ENCODE peak calls at places on chromosomes 5 and 9, in nine cellular contexts. M, X, Z, O, G, B, P, Q and U are unnamed samples.
A peak's percentile ranks its signal among the peaks of the same experiment; 100 is the strongest.

GRCh38 chr9:109238677-109239076 is 71.6 kb upstream of the FRRS1L start:
- DNase-seq in M (no peak), O (no peak), P (no peak), Z (no peak), B (no peak), X (no peak), G (no peak), Q (no peak), U (no peak)

GRCh38 chr9:118809160-118809625 is 560.0 kb downstream of the BRINP1 start:
- DNase-seq in X (no peak), O (no peak), Z (no peak), P (no peak), G (no peak), B (peak; percentile 23), Q (no peak), M (no peak), U (no peak)

GRCh38 chr9:14993061-14993800 is 83.0 kb upstream of the FREM1 start:
- DNase-seq in O (peak; percentile 14), Z (peak; percentile 87), M (no peak), Q (peak; percentile 86), B (peak; percentile 95), G (peak; percentile 93), X (peak; percentile 72), P (no peak), U (peak; percentile 85)

GRCh38 chr9:5835808-5836207 is 2.9 kb upstream of the ERMP1 start:
- DNase-seq in X (no peak), P (no peak), O (no peak), B (no peak), G (no peak), Q (no peak), M (no peak), Z (no peak), U (no peak)

GRCh38 chr9:127035948-127036347 is 86.5 kb downstream of the ANGPTL2 start:
- DNase-seq in Q (peak; percentile 86), Z (peak; percentile 15), M (no peak), P (no peak), X (no peak), B (no peak), O (no peak), G (peak; percentile 83), U (no peak)

GRCh38 chr9:36603006-36603405 is 30.3 kb downstream of the MELK start:
- DNase-seq in B (no peak), Z (peak; percentile 45), Q (no peak), X (no peak), O (no peak), M (no peak), P (no peak), G (no peak), U (peak; percentile 18)

GRCh38 chr9:123548749-123549545 is 192.9 kb downstream of the CRB2 start:
- DNase-seq in X (no peak), P (no peak), Q (no peak), M (no peak), B (no peak), O (no peak), G (no peak), Z (no peak), U (no peak)

GRCh38 chr9:124260769-124261603 is 3.2 kb downstream of the NEK6 start:
- DNase-seq in G (no peak), Z (peak; percentile 73), B (no peak), Q (no peak), X (no peak), P (no peak), O (no peak), M (peak; percentile 33), U (no peak)

GRCh38 chr5:166909040-166909439 is 1382.4 kb upstream of the WWC1 start:
- DNase-seq in M (no peak), G (no peak), B (no peak), P (no peak), Z (peak; percentile 82), X (peak; percentile 38), O (no peak), Q (no peak), U (no peak)

GRCh38 chr5:80117446-80117845 is 82.3 kb downstream of the THBS4 start:
- DNase-seq in X (no peak), O (no peak), Q (no peak), M (no peak), Z (no peak), P (no peak), G (no peak), B (no peak), U (no peak)

GRCh38 chr5:43874772-43875171 is 271.8 kb downstream of the NNT start:
- DNase-seq in G (no peak), M (no peak), Z (peak; percentile 14), X (no peak), B (no peak), P (no peak), O (no peak), Q (no peak), U (peak; percentile 34)

GRCh38 chr9:79663878-79664277 is 92.1 kb downstream of the TLE4 start:
- DNase-seq in B (peak; percentile 61), Q (no peak), X (peak; percentile 51), Z (no peak), G (no peak), P (no peak), M (no peak), O (no peak), U (no peak)

GRCh38 chr5:169161022-169161680 is 139.8 kb downstream of the SLIT3 start:
- DNase-seq in X (no peak), Z (peak; percentile 86), G (peak; percentile 82), Q (peak; percentile 71), M (no peak), O (no peak), B (peak; percentile 79), P (no peak), U (peak; percentile 64)

GRCh38 chr5:33316773-33317172 is 124.0 kb upstream of the TARS1 start:
- DNase-seq in X (no peak), O (no peak), B (no peak), Q (no peak), G (no peak), M (no peak), P (no peak), Z (peak; percentile 44), U (no peak)

GRCh38 chr5:140358738-140359310 is 1.2 kb upstream of the SLC4A9 start:
- DNase-seq in Q (no peak), B (peak; percentile 87), X (peak; percentile 48), Z (peak; percentile 32), G (no peak), O (no peak), M (no peak), P (no peak), U (peak; percentile 48)
- TF ChIP-seq CTCF in Q (no peak), B (peak; percentile 67), X (peak; percentile 56), Z (peak; percentile 60), G (no peak), O (no peak), M (peak; percentile 33), P (peak; percentile 14), U (peak; percentile 79)

DNA sequence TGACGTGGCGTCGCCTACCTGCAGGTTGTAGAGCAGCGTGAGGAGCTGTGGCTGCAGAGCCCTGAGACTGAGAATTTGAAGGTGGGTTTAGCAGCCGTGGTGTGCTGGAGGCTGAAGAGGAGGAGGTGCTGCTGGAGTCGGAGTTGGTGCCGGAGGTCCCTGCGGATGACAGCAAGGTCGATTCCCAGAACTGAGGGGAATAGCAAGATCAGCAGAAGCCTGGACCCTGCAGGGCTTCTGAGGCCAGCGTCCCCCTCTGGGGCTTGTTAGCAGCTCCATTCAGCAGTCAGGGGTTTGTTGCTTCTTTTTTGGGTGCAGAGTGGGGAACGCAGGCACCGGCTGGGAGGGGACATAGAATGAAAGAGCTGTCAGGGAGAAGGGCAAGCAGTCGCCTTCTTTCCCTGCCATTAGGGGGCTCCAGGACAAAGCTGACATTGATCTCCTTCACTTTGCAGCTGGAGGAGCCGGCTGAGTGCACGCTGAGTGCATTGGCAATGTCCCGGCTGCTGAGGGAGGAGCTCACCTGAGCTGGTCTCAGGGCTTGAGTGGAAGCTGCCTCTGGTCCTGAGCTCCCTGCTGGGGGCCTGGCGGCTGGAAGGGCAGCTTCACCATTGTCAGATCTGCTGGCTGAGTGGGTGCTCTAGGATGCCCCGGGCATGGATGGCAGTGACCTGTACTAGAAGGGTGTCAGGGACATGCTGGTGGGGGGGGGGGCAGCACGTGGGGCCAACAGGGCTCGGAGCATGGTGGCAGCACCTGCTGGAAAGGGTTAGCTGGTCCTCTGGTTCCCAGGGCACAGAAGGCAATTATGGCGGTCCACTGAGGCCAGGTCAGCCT is 20.8 kb downstream of the OBP2B start:
- DNase-seq in M (peak; percentile 45), O (no peak), Q (no peak), G (peak; percentile 40), B (peak; percentile 61), X (peak; percentile 84), Z (no peak), P (peak; percentile 29), U (no peak)
- TF ChIP-seq CTCF in M (peak; percentile 56), O (no peak), Q (no peak), G (no peak), B (peak; percentile 51), X (peak; percentile 84), Z (peak; percentile 28), P (no peak), U (peak; percentile 45)

GRCh38 chr5:131008329-131008728 is 156.7 kb downstream of the HINT1 start:
- DNase-seq in X (no peak), Z (no peak), P (no peak), B (no peak), O (no peak), Q (no peak), M (no peak), G (no peak), U (no peak)

GRCh38 chr5:131001507-131001906 is 163.5 kb downstream of the HINT1 start:
- DNase-seq in P (no peak), O (no peak), X (no peak), B (no peak), Z (no peak), Q (no peak), M (no peak), G (no peak), U (no peak)

GRCh38 chr5:131000289-131000688 is 164.8 kb downstream of the HINT1 start:
- DNase-seq in M (no peak), Z (no peak), X (no peak), B (no peak), Q (no peak), P (no peak), O (no peak), G (no peak), U (no peak)

DNA sequence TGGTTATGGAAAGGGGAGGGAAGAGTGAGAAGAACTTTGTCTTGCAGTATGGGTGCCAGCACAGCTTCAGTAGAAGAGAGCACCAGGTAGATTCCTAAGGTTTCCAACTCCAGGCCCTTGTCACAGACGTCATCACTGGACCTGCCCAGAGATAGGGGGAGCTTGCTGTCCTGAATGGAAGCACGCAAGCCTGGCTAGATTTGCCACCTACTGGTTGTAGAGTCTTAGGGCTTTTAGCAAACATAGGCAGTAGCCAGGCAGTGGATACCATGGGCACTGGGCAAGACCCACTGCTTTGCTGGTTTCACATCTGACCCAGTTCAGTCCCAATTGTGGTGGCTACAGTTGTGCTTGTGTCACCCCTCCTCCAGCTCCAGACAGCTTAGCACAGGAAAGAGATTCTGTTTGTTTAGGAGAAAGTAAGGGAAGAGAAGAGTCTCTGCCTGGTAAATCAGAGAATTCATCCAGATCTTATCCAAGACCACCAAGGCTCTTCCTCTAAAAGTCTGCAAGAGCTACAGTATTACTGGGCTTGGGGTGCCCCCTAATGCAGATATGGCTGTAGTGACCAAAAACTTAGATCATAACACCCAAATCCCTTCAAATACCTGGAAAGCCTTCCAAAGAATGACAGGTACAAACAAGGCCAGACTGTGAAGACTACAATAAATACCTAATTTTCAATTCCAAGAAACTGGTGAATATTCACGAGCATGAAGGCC is 158.9 kb downstream of the HINT1 start:
- DNase-seq in B (peak; percentile 33), G (no peak), X (no peak), Q (no peak), Z (no peak), P (no peak), M (no peak), O (no peak), U (no peak)
- TF ChIP-seq CTCF in B (peak; percentile 49), G (no peak), X (peak; percentile 12), Q (no peak), Z (peak; percentile 31), P (no peak), M (peak; percentile 35), O (no peak), U (peak; percentile 2)

GRCh38 chr5:129460951-129461815 is 1.1 kb downstream of the ADAMTS19 start:
- DNase-seq in B (peak; percentile 80), Q (no peak), X (peak; percentile 75), Z (peak; percentile 16), G (peak; percentile 63), P (peak; percentile 56), O (no peak), M (no peak), U (no peak)
- TF ChIP-seq CTCF in B (peak; percentile 58), Q (no peak), X (peak; percentile 79), Z (peak; percentile 36), G (no peak), P (peak; percentile 49), O (no peak), M (no peak), U (peak; percentile 34)